ENCODE peak calls at places on chromosomes 13 and 19, in seven cellular contexts. One of them, this sample, is unnamed.

GRCh38 chr19:3591876-3592613 is 6.8 kb downstream of the GIPC3 start:
- DNase-seq in T-helper 1 cell: no peak
- DNase-seq in erythroblast: no peak
- DNase-seq in HFFc6: no peak
- DNase-seq in B cell: no peak
- DNase-seq in AG09309: no peak
- DNase-seq in GM10248: no peak
- DNase-seq in this sample: no peak

GRCh38 chr13:35923347-35923746 is 207.8 kb downstream of the DCLK1 start:
- DNase-seq in T-helper 1 cell: no peak
- DNase-seq in AG09309: no peak
- DNase-seq in erythroblast: no peak
- DNase-seq in GM10248: no peak
- DNase-seq in B cell: no peak
- DNase-seq in HFFc6: peak
- DNase-seq in this sample: peak

GRCh38 chr13:111913790-111914189 is 153.2 kb upstream of the SOX1 start:
- DNase-seq in erythroblast: no peak
- DNase-seq in T-helper 1 cell: no peak
- DNase-seq in HFFc6: no peak
- DNase-seq in AG09309: no peak
- DNase-seq in GM10248: no peak
- DNase-seq in B cell: no peak
- DNase-seq in this sample: no peak

GRCh38 chr13:110713642-110713952 is at the start of gene ING1:
- DNase-seq in T-helper 1 cell: no peak
- DNase-seq in AG09309: no peak
- DNase-seq in GM10248: no peak
- DNase-seq in erythroblast: no peak
- DNase-seq in B cell: no peak
- DNase-seq in HFFc6: no peak
- DNase-seq in this sample: no peak

GRCh38 chr19:38788478-38789243 is at the start of gene LGALS7B:
- DNase-seq in erythroblast: no peak
- DNase-seq in AG09309: no peak
- DNase-seq in GM10248: no peak
- DNase-seq in T-helper 1 cell: no peak
- DNase-seq in B cell: no peak
- DNase-seq in HFFc6: no peak
- DNase-seq in this sample: peak

GRCh38 chr19:42051166-42052115 is 18.6 kb downstream of the GRIK5 start:
- DNase-seq in T-helper 1 cell: no peak
- DNase-seq in HFFc6: peak
- DNase-seq in AG09309: no peak
- DNase-seq in B cell: no peak
- DNase-seq in GM10248: no peak
- DNase-seq in erythroblast: no peak
- DNase-seq in this sample: no peak

GRCh38 chr19:13212759-13213330 is 62.6 kb downstream of the IER2 start:
- DNase-seq in T-helper 1 cell: peak
- DNase-seq in GM10248: peak
- DNase-seq in HFFc6: peak
- DNase-seq in AG09309: no peak
- DNase-seq in B cell: peak
- DNase-seq in erythroblast: peak
- DNase-seq in this sample: no peak

GRCh38 chr13:47457631-47458030 is 543.4 kb downstream of the SUCLA2 start:
- DNase-seq in T-helper 1 cell: no peak
- DNase-seq in erythroblast: no peak
- DNase-seq in HFFc6: peak
- DNase-seq in B cell: no peak
- DNase-seq in AG09309: peak
- DNase-seq in GM10248: no peak
- DNase-seq in this sample: no peak

GRCh38 chr13:94031609-94032008 is 447.9 kb downstream of the DCT start:
- DNase-seq in T-helper 1 cell: no peak
- DNase-seq in erythroblast: no peak
- DNase-seq in B cell: no peak
- DNase-seq in HFFc6: no peak
- DNase-seq in AG09309: peak
- DNase-seq in GM10248: no peak
- DNase-seq in this sample: no peak

GRCh38 chr13:107964356-107964755 is 251.0 kb downstream of the LIG4 start:
- DNase-seq in GM10248: no peak
- DNase-seq in erythroblast: no peak
- DNase-seq in AG09309: no peak
- DNase-seq in B cell: no peak
- DNase-seq in T-helper 1 cell: no peak
- DNase-seq in HFFc6: no peak
- DNase-seq in this sample: no peak

GRCh38 chr13:49110122-49110831 is 109.9 kb upstream of the MLNR start:
- DNase-seq in AG09309: peak
- DNase-seq in B cell: peak
- DNase-seq in T-helper 1 cell: peak
- DNase-seq in GM10248: peak
- DNase-seq in HFFc6: peak
- DNase-seq in erythroblast: peak
- DNase-seq in this sample: peak

GRCh38 chr19:35716735-35716984 is 1.1 kb upstream of the KMT2B start:
- DNase-seq in B cell: peak
- DNase-seq in HFFc6: no peak
- DNase-seq in AG09309: no peak
- DNase-seq in erythroblast: no peak
- DNase-seq in T-helper 1 cell: no peak
- DNase-seq in GM10248: peak
- DNase-seq in this sample: no peak

GRCh38 chr13:111337206-111337605 is 16.8 kb downstream of the TEX29 start:
- DNase-seq in T-helper 1 cell: no peak
- DNase-seq in B cell: no peak
- DNase-seq in HFFc6: peak
- DNase-seq in GM10248: no peak
- DNase-seq in AG09309: peak
- DNase-seq in erythroblast: no peak
- DNase-seq in this sample: peak

GRCh38 chr13:31503626-31504025 is 235.7 kb upstream of the RXFP2 start:
- DNase-seq in HFFc6: no peak
- DNase-seq in AG09309: no peak
- DNase-seq in B cell: no peak
- DNase-seq in erythroblast: no peak
- DNase-seq in GM10248: no peak
- DNase-seq in T-helper 1 cell: no peak
- DNase-seq in this sample: no peak

GRCh38 chr19:38032951-38033350 is 125.9 kb downstream of the SIPA1L3 start:
- DNase-seq in GM10248: no peak
- DNase-seq in erythroblast: no peak
- DNase-seq in HFFc6: no peak
- DNase-seq in T-helper 1 cell: no peak
- DNase-seq in AG09309: no peak
- DNase-seq in B cell: peak
- DNase-seq in this sample: no peak

GRCh38 chr19:36796714-36796999 is 24.1 kb upstream of the ZNF850 start:
- DNase-seq in HFFc6: no peak
- DNase-seq in erythroblast: no peak
- DNase-seq in B cell: no peak
- DNase-seq in T-helper 1 cell: no peak
- DNase-seq in GM10248: no peak
- DNase-seq in AG09309: no peak
- DNase-seq in this sample: no peak